ENCODE peak calls at places on chromosomes 2 and 18, in four cellular contexts. One of them, this sample, is unnamed.

GRCh38 chr2:95185197-95185596 is 19.6 kb downstream of the ZNF2 start:
- DNase-seq in myocyte: no peak
- DNase-seq in effector memory CD8-positive, alpha-beta T cell: no peak
- DNase-seq in stimulated activated CD8-positive, alpha-beta memory T cell treated with anti-CD3 and anti-CD28 coated beads, Interleukin-2, amount 100 ng/mL, for 1 hour: no peak
- DNase-seq in this sample: no peak

GRCh38 chr18:45901654-45902210 is 65.4 kb downstream of the EPG5 start:
- DNase-seq in effector memory CD8-positive, alpha-beta T cell: no peak
- DNase-seq in stimulated activated CD8-positive, alpha-beta memory T cell treated with anti-CD3 and anti-CD28 coated beads, Interleukin-2, amount 100 ng/mL, for 1 hour: no peak
- DNase-seq in myocyte: no peak
- DNase-seq in this sample: no peak

GRCh38 chr2:44723921-44724320 is 217.6 kb upstream of the SIX3 start:
- DNase-seq in myocyte: no peak
- DNase-seq in stimulated activated CD8-positive, alpha-beta memory T cell treated with anti-CD3 and anti-CD28 coated beads, Interleukin-2, amount 100 ng/mL, for 1 hour: no peak
- DNase-seq in effector memory CD8-positive, alpha-beta T cell: no peak
- DNase-seq in this sample: no peak

GRCh38 chr2:189153608-189154007 is 26.0 kb downstream of the COL5A2 start:
- DNase-seq in myocyte: no peak
- DNase-seq in effector memory CD8-positive, alpha-beta T cell: no peak
- DNase-seq in stimulated activated CD8-positive, alpha-beta memory T cell treated with anti-CD3 and anti-CD28 coated beads, Interleukin-2, amount 100 ng/mL, for 1 hour: no peak
- DNase-seq in this sample: no peak

GRCh38 chr2:199911877-199912161 is 726 bp downstream of the C2orf69 start:
- DNase-seq in myocyte: peak; percentile 54
- DNase-seq in effector memory CD8-positive, alpha-beta T cell: no peak
- DNase-seq in stimulated activated CD8-positive, alpha-beta memory T cell treated with anti-CD3 and anti-CD28 coated beads, Interleukin-2, amount 100 ng/mL, for 1 hour: no peak
- DNase-seq in this sample: no peak

GRCh38 chr18:9550413-9550812 is 63.9 kb downstream of the PPP4R1 start:
- DNase-seq in stimulated activated CD8-positive, alpha-beta memory T cell treated with anti-CD3 and anti-CD28 coated beads, Interleukin-2, amount 100 ng/mL, for 1 hour: no peak
- DNase-seq in myocyte: no peak
- DNase-seq in effector memory CD8-positive, alpha-beta T cell: no peak
- DNase-seq in this sample: no peak

GRCh38 chr18:58552057-58552461 is 76.8 kb downstream of the ALPK2 start:
- DNase-seq in effector memory CD8-positive, alpha-beta T cell: no peak
- DNase-seq in myocyte: no peak
- DNase-seq in stimulated activated CD8-positive, alpha-beta memory T cell treated with anti-CD3 and anti-CD28 coated beads, Interleukin-2, amount 100 ng/mL, for 1 hour: no peak
- DNase-seq in this sample: peak; percentile 74

GRCh38 chr2:231615058-231615671 is 22.5 kb downstream of the TEX44 start:
- DNase-seq in myocyte: no peak
- DNase-seq in effector memory CD8-positive, alpha-beta T cell: no peak
- DNase-seq in stimulated activated CD8-positive, alpha-beta memory T cell treated with anti-CD3 and anti-CD28 coated beads, Interleukin-2, amount 100 ng/mL, for 1 hour: no peak
- DNase-seq in this sample: no peak

GRCh38 chr18:13577091-13577697 is 149.2 kb downstream of the FAM210A start:
- DNase-seq in myocyte: peak; percentile 12
- DNase-seq in stimulated activated CD8-positive, alpha-beta memory T cell treated with anti-CD3 and anti-CD28 coated beads, Interleukin-2, amount 100 ng/mL, for 1 hour: no peak
- DNase-seq in effector memory CD8-positive, alpha-beta T cell: no peak
- DNase-seq in this sample: peak; percentile 57